ENCODE peak calls at places on chromosomes 3 and 15, in four cellular contexts. One of them, this sample, is unnamed.

GRCh38 chr15:99481406-99481805 is 84.4 kb upstream of the MEF2A start:
- DNase-seq in heart left ventricle: no peak
- DNase-seq in suprapubic skin: no peak
- DNase-seq in sigmoid colon: no peak
- DNase-seq in this sample: no peak

GRCh38 chr3:110625126-110625798 is 446.4 kb upstream of the NECTIN3 start:
- DNase-seq in heart left ventricle: no peak
- DNase-seq in suprapubic skin: no peak
- DNase-seq in sigmoid colon: no peak
- DNase-seq in this sample: no peak

GRCh38 chr15:26037369-26037768 is 174.2 kb upstream of the ATP10A start:
- DNase-seq in heart left ventricle: no peak
- DNase-seq in suprapubic skin: no peak
- DNase-seq in sigmoid colon: no peak
- DNase-seq in this sample: no peak

GRCh38 chr15:88912500-88912921 is 668 bp downstream of the MFGE8 start:
- DNase-seq in heart left ventricle: no peak
- DNase-seq in suprapubic skin: no peak
- DNase-seq in sigmoid colon: no peak
- DNase-seq in this sample: peak; percentile 36

GRCh38 chr3:29168686-29169085 is 112.2 kb upstream of the RBMS3 start:
- DNase-seq in heart left ventricle: no peak
- DNase-seq in suprapubic skin: no peak
- DNase-seq in sigmoid colon: no peak
- DNase-seq in this sample: no peak

GRCh38 chr15:89551502-89551901 is 23.8 kb upstream of the TICRR start:
- DNase-seq in heart left ventricle: no peak
- DNase-seq in suprapubic skin: no peak
- DNase-seq in sigmoid colon: no peak
- DNase-seq in this sample: no peak

GRCh38 chr3:152937234-152937633 is 102.3 kb downstream of the P2RY1 start:
- DNase-seq in heart left ventricle: no peak
- DNase-seq in suprapubic skin: no peak
- DNase-seq in sigmoid colon: no peak
- DNase-seq in this sample: no peak

GRCh38 chr15:35243758-35244157 is 158.7 kb upstream of the NANOGP8 start:
- DNase-seq in heart left ventricle: no peak
- DNase-seq in suprapubic skin: no peak
- DNase-seq in sigmoid colon: no peak
- DNase-seq in this sample: no peak

GRCh38 chr15:90954712-90955671 is at the start of gene RCCD1:
- DNase-seq in heart left ventricle: peak; percentile 94
- DNase-seq in suprapubic skin: peak; percentile 98
- DNase-seq in sigmoid colon: peak; percentile 99
- DNase-seq in this sample: peak; percentile 97

GRCh38 chr3:169602482-169602881 is 61.0 kb downstream of the MECOM start:
- DNase-seq in heart left ventricle: no peak
- DNase-seq in suprapubic skin: no peak
- DNase-seq in sigmoid colon: no peak
- DNase-seq in this sample: no peak

GRCh38 chr3:174488527-174488926 is 370.6 kb upstream of the NAALADL2 start:
- DNase-seq in heart left ventricle: no peak
- DNase-seq in suprapubic skin: no peak
- DNase-seq in sigmoid colon: no peak
- DNase-seq in this sample: no peak

GRCh38 chr3:39139442-39139841 is 13.9 kb downstream of the CSRNP1 start:
- DNase-seq in heart left ventricle: no peak
- DNase-seq in suprapubic skin: no peak
- DNase-seq in sigmoid colon: no peak
- DNase-seq in this sample: no peak

GRCh38 chr3:51962854-51963530 is 4.3 kb downstream of the PCBP4 start:
- DNase-seq in heart left ventricle: no peak
- DNase-seq in suprapubic skin: no peak
- DNase-seq in sigmoid colon: no peak
- DNase-seq in this sample: no peak

GRCh38 chr15:60649845-60650548 is 171.1 kb upstream of the ICE2 start:
- DNase-seq in heart left ventricle: no peak
- DNase-seq in suprapubic skin: no peak
- DNase-seq in sigmoid colon: no peak
- DNase-seq in this sample: no peak

GRCh38 chr15:51848811-51849210 is 19.4 kb downstream of the TMOD3 start:
- DNase-seq in heart left ventricle: no peak
- DNase-seq in suprapubic skin: no peak
- DNase-seq in sigmoid colon: no peak
- DNase-seq in this sample: no peak

DNA sequence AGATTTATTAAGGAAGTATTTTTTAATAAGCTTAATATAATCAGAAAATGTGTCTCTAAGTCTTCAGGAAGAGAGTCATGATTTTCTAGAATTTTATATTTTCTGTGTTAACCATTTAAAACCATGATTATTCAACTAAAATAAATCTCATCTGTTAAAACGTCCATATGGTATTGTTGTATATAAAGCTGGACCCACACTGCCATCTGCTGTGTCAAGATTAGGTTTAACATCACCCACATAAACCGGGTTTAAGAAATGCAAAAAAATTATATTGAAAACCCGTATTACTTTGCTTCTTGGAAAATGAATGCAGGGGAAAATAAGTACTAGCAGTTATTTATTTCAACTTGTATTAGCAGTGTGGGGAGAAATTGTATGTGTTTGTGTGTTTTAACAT is 9.5 kb upstream of the CCDC66 start:
- DNase-seq in heart left ventricle: no peak
- DNase-seq in suprapubic skin: no peak
- DNase-seq in sigmoid colon: no peak
- DNase-seq in this sample: peak; percentile 28
- TF ChIP-seq CTCF in heart left ventricle: no peak
- TF ChIP-seq CTCF in suprapubic skin: no peak
- TF ChIP-seq CTCF in sigmoid colon: no peak
- TF ChIP-seq CTCF in this sample: peak; percentile 8

GRCh38 chr15:56292546-56293316 is 49.1 kb upstream of the RFX7 start:
- DNase-seq in heart left ventricle: no peak
- DNase-seq in suprapubic skin: no peak
- DNase-seq in sigmoid colon: no peak
- DNase-seq in this sample: no peak

GRCh38 chr15:56298723-56299122 is 55.0 kb upstream of the RFX7 start:
- DNase-seq in heart left ventricle: no peak
- DNase-seq in suprapubic skin: no peak
- DNase-seq in sigmoid colon: no peak
- DNase-seq in this sample: no peak

GRCh38 chr15:56293495-56294292 is 50.0 kb upstream of the RFX7 start:
- DNase-seq in heart left ventricle: no peak
- DNase-seq in suprapubic skin: no peak
- DNase-seq in sigmoid colon: no peak
- DNase-seq in this sample: no peak

GRCh38 chr15:56291741-56292140 is 48.1 kb upstream of the RFX7 start:
- DNase-seq in heart left ventricle: no peak
- DNase-seq in suprapubic skin: no peak
- DNase-seq in sigmoid colon: no peak
- DNase-seq in this sample: no peak

DNA sequence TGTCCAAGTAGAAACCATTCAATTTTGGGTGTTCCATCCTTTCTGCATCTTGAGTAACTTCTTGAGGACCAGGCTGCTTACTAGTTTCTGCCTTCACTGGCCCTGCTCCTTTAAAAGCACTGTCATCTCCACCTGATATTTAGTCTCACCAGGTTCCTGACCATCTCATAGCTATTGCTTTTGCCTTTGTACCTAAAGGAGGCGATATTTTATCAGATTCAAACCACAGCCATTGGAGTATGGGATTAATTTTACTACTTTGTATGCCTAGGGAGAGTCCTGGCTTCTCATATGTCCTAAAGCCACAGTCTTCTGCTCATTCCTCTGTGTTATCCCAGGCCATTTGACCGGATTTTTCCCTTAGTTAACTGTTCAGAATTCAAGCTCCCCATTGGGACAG is 51.8 kb upstream of the RFX7 start:
- DNase-seq in heart left ventricle: no peak
- DNase-seq in suprapubic skin: no peak
- DNase-seq in sigmoid colon: no peak
- DNase-seq in this sample: peak; percentile 11
- TF ChIP-seq CTCF in heart left ventricle: no peak
- TF ChIP-seq CTCF in suprapubic skin: no peak
- TF ChIP-seq CTCF in sigmoid colon: no peak
- TF ChIP-seq CTCF in this sample: no peak

GRCh38 chr15:69991493-69991892 is 106.2 kb downstream of the TLE3 start:
- DNase-seq in heart left ventricle: no peak
- DNase-seq in suprapubic skin: no peak
- DNase-seq in sigmoid colon: no peak
- DNase-seq in this sample: no peak
- TF ChIP-seq CTCF in heart left ventricle: no peak
- TF ChIP-seq CTCF in suprapubic skin: no peak
- TF ChIP-seq CTCF in sigmoid colon: no peak
- TF ChIP-seq CTCF in this sample: no peak

GRCh38 chr3:41819200-41819599 is 142.7 kb downstream of the ULK4 start:
- DNase-seq in heart left ventricle: no peak
- DNase-seq in suprapubic skin: no peak
- DNase-seq in sigmoid colon: no peak
- DNase-seq in this sample: no peak
- TF ChIP-seq CTCF in heart left ventricle: no peak
- TF ChIP-seq CTCF in suprapubic skin: no peak
- TF ChIP-seq CTCF in sigmoid colon: no peak
- TF ChIP-seq CTCF in this sample: no peak

DNA sequence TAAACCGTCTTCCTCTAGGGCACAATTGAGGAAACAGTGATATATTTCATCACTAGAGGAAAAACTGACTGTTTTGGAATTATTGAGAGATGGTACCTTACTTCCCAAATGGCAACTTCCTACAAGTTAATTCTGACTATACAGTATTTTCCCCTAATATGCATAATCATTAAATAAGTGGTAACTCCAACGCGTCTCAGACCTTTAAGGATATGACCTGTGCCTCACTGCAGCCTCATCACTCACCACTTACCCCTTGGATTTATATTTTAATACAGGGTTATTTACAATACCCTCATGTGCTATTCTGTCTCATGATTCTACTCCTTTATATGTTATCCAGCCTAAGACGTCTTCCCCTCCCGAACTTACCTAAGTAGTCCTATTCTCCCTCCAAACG is 13.3 kb downstream of the GABPB1 start:
- DNase-seq in heart left ventricle: no peak
- DNase-seq in suprapubic skin: no peak
- DNase-seq in sigmoid colon: no peak
- DNase-seq in this sample: no peak
- TF ChIP-seq CTCF in heart left ventricle: no peak
- TF ChIP-seq CTCF in suprapubic skin: no peak
- TF ChIP-seq CTCF in sigmoid colon: no peak
- TF ChIP-seq CTCF in this sample: no peak

GRCh38 chr3:194009892-194010533 is 125.9 kb upstream of the HES1 start:
- DNase-seq in heart left ventricle: no peak
- DNase-seq in suprapubic skin: no peak
- DNase-seq in sigmoid colon: no peak
- DNase-seq in this sample: no peak
- TF ChIP-seq CTCF in heart left ventricle: no peak
- TF ChIP-seq CTCF in suprapubic skin: no peak
- TF ChIP-seq CTCF in sigmoid colon: no peak
- TF ChIP-seq CTCF in this sample: no peak

DNA sequence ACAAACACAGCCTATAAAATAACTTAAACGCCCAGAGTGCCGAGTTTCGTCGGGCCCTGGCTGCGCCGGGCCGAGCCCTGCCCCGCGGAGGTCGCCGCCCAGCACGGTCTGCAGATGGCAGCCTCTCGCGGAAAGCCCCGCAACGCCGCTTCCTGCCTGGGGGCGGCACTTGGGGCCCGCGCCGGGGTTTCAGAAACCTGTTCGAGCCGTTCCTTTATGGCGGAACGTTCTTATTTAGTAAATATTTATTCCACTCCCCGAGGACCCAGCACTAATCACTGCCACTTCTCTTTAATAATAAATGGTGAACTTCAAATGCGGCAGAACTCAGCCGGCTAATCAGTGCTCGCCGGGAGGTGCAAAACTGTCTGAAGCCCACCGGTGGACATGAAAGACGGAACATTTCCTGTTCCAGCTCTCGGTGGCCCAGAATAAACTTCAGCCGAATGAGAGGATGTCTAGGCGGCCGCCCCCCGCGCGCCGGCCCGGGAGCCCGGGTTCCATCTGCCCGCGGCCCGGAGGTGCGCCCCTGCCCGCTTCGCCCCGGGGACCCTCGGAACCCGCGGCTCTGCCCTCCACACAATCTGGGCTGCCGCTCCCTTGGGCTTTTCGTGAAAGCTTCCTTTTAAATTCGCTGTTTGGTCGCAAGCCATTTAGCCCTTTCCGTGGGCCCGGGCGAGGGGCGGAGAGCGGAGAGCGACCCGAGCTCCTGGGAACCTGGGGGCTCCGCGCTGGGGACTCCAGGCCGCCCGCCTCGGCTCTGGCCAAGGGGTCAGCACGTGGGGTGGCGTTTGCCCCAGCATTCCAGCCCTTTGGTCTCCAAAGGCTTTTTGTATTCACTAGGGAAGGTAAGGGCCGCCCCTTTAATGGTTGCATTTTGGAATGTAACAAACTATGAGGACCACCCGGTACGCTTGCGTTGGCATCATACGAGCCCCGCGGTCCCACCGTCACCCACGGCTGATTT is 110.8 kb upstream of the ATP11B start:
- DNase-seq in heart left ventricle: peak; percentile 21
- DNase-seq in suprapubic skin: no peak
- DNase-seq in sigmoid colon: no peak
- DNase-seq in this sample: no peak
- TF ChIP-seq CTCF in heart left ventricle: peak; percentile 34
- TF ChIP-seq CTCF in suprapubic skin: no peak
- TF ChIP-seq CTCF in sigmoid colon: no peak
- TF ChIP-seq CTCF in this sample: no peak

GRCh38 chr3:71012971-71013370 is 570.6 kb downstream of the FOXP1 start:
- DNase-seq in heart left ventricle: no peak
- DNase-seq in suprapubic skin: no peak
- DNase-seq in sigmoid colon: no peak
- DNase-seq in this sample: no peak
- TF ChIP-seq CTCF in heart left ventricle: no peak
- TF ChIP-seq CTCF in suprapubic skin: no peak
- TF ChIP-seq CTCF in sigmoid colon: no peak
- TF ChIP-seq CTCF in this sample: no peak

This sample was measured in MCF 10A.